ENCODE peak calls at places on chromosomes 2 and 18, in four cellular contexts. J is HTR-8/SVneo, F is NCI-H774, X is COLO829. R is an unnamed sample.

GRCh38 chr18:74493689-74494088 is 2.5 kb upstream of the CNDP2 start:
- DNase-seq in J (no peak), F (peak; percentile 42), X (no peak), R (peak; percentile 50)

GRCh38 chr2:8622199-8622911 is 59.5 kb upstream of the ID2 start:
- DNase-seq in J (no peak), F (no peak), X (no peak), R (no peak)

GRCh38 chr2:169513926-169514325 is 4.4 kb downstream of the KLHL41 start:
- DNase-seq in J (no peak), F (no peak), X (no peak), R (no peak)

GRCh38 chr2:102967451-102967850 is 205.6 kb downstream of the TMEM182 start:
- DNase-seq in J (no peak), F (no peak), X (no peak), R (no peak)

GRCh38 chr2:129144082-129144791 is 825.6 kb upstream of the HS6ST1 start:
- DNase-seq in J (no peak), F (no peak), X (no peak), R (no peak)

GRCh38 chr2:111634995-111635538 is 248.9 kb downstream of the ANAPC1 start:
- DNase-seq in J (no peak), F (no peak), X (no peak), R (no peak)

GRCh38 chr2:181352158-181352557 is 105.0 kb upstream of the ITGA4 start:
- DNase-seq in J (no peak), F (no peak), X (no peak), R (no peak)

GRCh38 chr2:231710751-231711676 is 2.7 kb downstream of the PTMA start:
- DNase-seq in J (no peak), F (no peak), X (no peak), R (no peak)

GRCh38 chr2:117785740-117786139 is 28.8 kb upstream of the DDX18 start:
- DNase-seq in J (peak; percentile 11), F (peak; percentile 39), X (peak; percentile 32), R (no peak)

GRCh38 chr2:105325389-105325963 is 4.1 kb downstream of the TGFBRAP1 start:
- DNase-seq in J (no peak), F (no peak), X (no peak), R (no peak)

GRCh38 chr18:67590571-67591141 is 74.1 kb upstream of the DSEL start:
- DNase-seq in J (no peak), F (no peak), X (no peak), R (no peak)

GRCh38 chr2:74414913-74415761 is 6.3 kb downstream of the C2orf81 start:
- DNase-seq in J (no peak), F (no peak), X (no peak), R (no peak)

GRCh38 chr2:237873961-237874551 is 14.6 kb downstream of the RAMP1 start:
- DNase-seq in J (no peak), F (no peak), X (no peak), R (no peak)

GRCh38 chr18:62637403-62637802 is 77.9 kb upstream of the PHLPP1 start:
- DNase-seq in J (no peak), F (no peak), X (no peak), R (no peak)

GRCh38 chr2:16568998-16569397 is 96.6 kb downstream of the CYRIA start:
- DNase-seq in J (no peak), F (no peak), X (no peak), R (no peak)

GRCh38 chr18:76905821-76906220 is 83.5 kb downstream of the ZNF236 start:
- DNase-seq in J (no peak), F (no peak), X (no peak), R (no peak)

GRCh38 chr18:70415823-70416488 is 127.1 kb downstream of the SOCS6 start:
- DNase-seq in J (no peak), F (no peak), X (no peak), R (no peak)

GRCh38 chr2:150466770-150467640 is 20.5 kb downstream of the RND3 start:
- DNase-seq in J (no peak), F (no peak), X (no peak), R (no peak)

GRCh38 chr2:144453486-144454158 is 66.3 kb downstream of the ZEB2 start:
- DNase-seq in J (no peak), F (no peak), X (no peak), R (no peak)

GRCh38 chr2:134988994-134989605 is 58.1 kb downstream of the MAP3K19 start:
- DNase-seq in J (peak; percentile 37), F (peak; percentile 8), X (peak; percentile 32), R (no peak)

GRCh38 chr2:101159526-101159925 is 8.3 kb upstream of the TBC1D8 start:
- DNase-seq in J (no peak), F (no peak), X (no peak), R (no peak)

GRCh38 chr2:239399404-239399999 is 1.3 kb downstream of the HDAC4 start:
- DNase-seq in J (no peak), F (no peak), X (no peak), R (peak; percentile 37)

GRCh38 chr2:170742896-170743529 is 27.2 kb upstream of the ERICH2 start:
- DNase-seq in J (no peak), F (no peak), X (no peak), R (no peak)

GRCh38 chr2:134717706-134718094 is 1.1 kb downstream of the TMEM163 start:
- DNase-seq in J (no peak), F (no peak), X (no peak), R (no peak)

GRCh38 chr2:25787020-25787419 is 91.3 kb downstream of the ASXL2 start:
- DNase-seq in J (no peak), F (no peak), X (no peak), R (no peak)

GRCh38 chr2:20501974-20502373 is 55.1 kb downstream of the RHOB start:
- DNase-seq in J (peak; percentile 69), F (no peak), X (no peak), R (no peak)

GRCh38 chr18:72530622-72531021 is 13.5 kb downstream of the CBLN2 start:
- DNase-seq in J (no peak), F (no peak), X (no peak), R (no peak)

GRCh38 chr2:220506466-220506865 is 879.0 kb downstream of the SLC4A3 start:
- DNase-seq in J (no peak), F (no peak), X (no peak), R (no peak)

GRCh38 chr18:31562726-31563125 is 29.0 kb upstream of the TTR start:
- DNase-seq in J (no peak), F (no peak), X (peak; percentile 16), R (no peak)

GRCh38 chr2:95313296-95314265 is 16.4 kb downstream of the KCNIP3 start:
- DNase-seq in J (no peak), F (no peak), X (no peak), R (no peak)

GRCh38 chr2:18149660-18150246 is 271.3 kb downstream of the KCNS3 start:
- DNase-seq in J (peak; percentile 23), F (peak; percentile 43), X (peak; percentile 53), R (no peak)

GRCh38 chr2:185645529-185645928 is 93.1 kb upstream of the FSIP2 start:
- DNase-seq in J (no peak), F (no peak), X (no peak), R (no peak)

GRCh38 chr18:58788470-58788869 is 76.2 kb upstream of the ZNF532 start:
- DNase-seq in J (no peak), F (no peak), X (no peak), R (no peak)

GRCh38 chr18:75406491-75407445 is 20.7 kb downstream of the SMIM21 start:
- DNase-seq in J (no peak), F (no peak), X (no peak), R (no peak)

GRCh38 chr2:232568161-232568560 is 17.7 kb downstream of the EIF4E2 start:
- DNase-seq in J (no peak), F (no peak), X (peak; percentile 63), R (no peak)

R was measured in activated T-helper 2 cell treated with anti-CD3 and anti-CD28 coated beads, Interferon-gamma antibody, Interleukin-2, Interleukin-4, amounts not matched to agents 10 μg/mL and 5 μg/mL and 100 μg/mL, durations not matched to agents 14 hours and 24 hours and 36 hours.